ENCODE peak calls at places on chromosome 9, in four cellular contexts. One of them, this sample, is unnamed.

GRCh38 chr9:131103535-131103934 is 7.2 kb downstream of the AIF1L start:
- DNase-seq in transverse colon: no peak
- DNase-seq in foreskin fibroblast: no peak
- DNase-seq in A549: no peak
- DNase-seq in this sample: no peak

GRCh38 chr9:6870650-6871477 is 113.1 kb downstream of the KDM4C start:
- DNase-seq in transverse colon: no peak
- DNase-seq in foreskin fibroblast: no peak
- DNase-seq in A549: no peak
- DNase-seq in this sample: no peak

GRCh38 chr9:35636135-35636876 is 14.4 kb downstream of the SIT1 start:
- DNase-seq in transverse colon: no peak
- DNase-seq in foreskin fibroblast: no peak
- DNase-seq in A549: no peak
- DNase-seq in this sample: no peak

GRCh38 chr9:33228606-33229005 is 11.4 kb upstream of the SPINK4 start:
- DNase-seq in transverse colon: no peak
- DNase-seq in foreskin fibroblast: no peak
- DNase-seq in A549: no peak
- DNase-seq in this sample: no peak

GRCh38 chr9:38254756-38255155 is 137.7 kb upstream of the ALDH1B1 start:
- DNase-seq in transverse colon: no peak
- DNase-seq in foreskin fibroblast: no peak
- DNase-seq in A549: no peak
- DNase-seq in this sample: no peak

GRCh38 chr9:5719546-5719945 is 90.6 kb downstream of the RIC1 start:
- DNase-seq in transverse colon: no peak
- DNase-seq in foreskin fibroblast: peak; percentile 22
- DNase-seq in A549: no peak
- DNase-seq in this sample: no peak

GRCh38 chr9:32502459-32502858 is 23.5 kb downstream of the RIGI start:
- DNase-seq in transverse colon: no peak
- DNase-seq in foreskin fibroblast: peak; percentile 72
- DNase-seq in A549: no peak
- DNase-seq in this sample: no peak

GRCh38 chr9:81633952-81634421 is 55.4 kb downstream of the TLE1 start:
- DNase-seq in transverse colon: peak; percentile 13
- DNase-seq in foreskin fibroblast: no peak
- DNase-seq in A549: no peak
- DNase-seq in this sample: no peak

GRCh38 chr9:126935630-126936029 is 21.0 kb downstream of the RALGPS1 start:
- DNase-seq in transverse colon: no peak
- DNase-seq in foreskin fibroblast: no peak
- DNase-seq in A549: no peak
- DNase-seq in this sample: no peak

GRCh38 chr9:76876098-76876497 is 29.8 kb downstream of the PRUNE2 start:
- DNase-seq in transverse colon: no peak
- DNase-seq in foreskin fibroblast: peak; percentile 71
- DNase-seq in A549: no peak
- DNase-seq in this sample: no peak

GRCh38 chr9:89791754-89792153 is 186.9 kb downstream of the GADD45G start:
- DNase-seq in transverse colon: no peak
- DNase-seq in foreskin fibroblast: no peak
- DNase-seq in A549: no peak
- DNase-seq in this sample: no peak

GRCh38 chr9:138082918-138083636 is 205.5 kb downstream of the CACNA1B start:
- DNase-seq in transverse colon: no peak
- DNase-seq in foreskin fibroblast: no peak
- DNase-seq in A549: no peak
- DNase-seq in this sample: no peak

GRCh38 chr9:95264954-95265615 is 52.4 kb downstream of the FANCC start:
- DNase-seq in transverse colon: no peak
- DNase-seq in foreskin fibroblast: peak; percentile 70
- DNase-seq in A549: no peak
- DNase-seq in this sample: no peak

GRCh38 chr9:95506692-95507455 is 9.9 kb downstream of the PTCH1 start:
- DNase-seq in transverse colon: peak; percentile 62
- DNase-seq in foreskin fibroblast: peak; percentile 77
- DNase-seq in A549: peak; percentile 33
- DNase-seq in this sample: no peak

GRCh38 chr9:136361757-136362449 is 1.6 kb downstream of the DNLZ start:
- DNase-seq in transverse colon: no peak
- DNase-seq in foreskin fibroblast: peak; percentile 78
- DNase-seq in A549: no peak
- DNase-seq in this sample: no peak
- H3K4me3 ChIP-seq in transverse colon: no peak overlapping the region
- H3K4me3 ChIP-seq in foreskin fibroblast: no peak overlapping the region
- H3K4me3 ChIP-seq in A549: no peak overlapping the region
- H3K4me3 ChIP-seq in this sample: no peak overlapping the region

GRCh38 chr9:112726428-112726827 is 8.5 kb upstream of the INIP start:
- DNase-seq in transverse colon: no peak
- DNase-seq in foreskin fibroblast: no peak
- DNase-seq in A549: no peak
- DNase-seq in this sample: no peak
- H3K4me3 ChIP-seq in transverse colon: no peak overlapping the region
- H3K4me3 ChIP-seq in foreskin fibroblast: no peak overlapping the region
- H3K4me3 ChIP-seq in A549: no peak overlapping the region
- H3K4me3 ChIP-seq in this sample: no peak overlapping the region

DNA sequence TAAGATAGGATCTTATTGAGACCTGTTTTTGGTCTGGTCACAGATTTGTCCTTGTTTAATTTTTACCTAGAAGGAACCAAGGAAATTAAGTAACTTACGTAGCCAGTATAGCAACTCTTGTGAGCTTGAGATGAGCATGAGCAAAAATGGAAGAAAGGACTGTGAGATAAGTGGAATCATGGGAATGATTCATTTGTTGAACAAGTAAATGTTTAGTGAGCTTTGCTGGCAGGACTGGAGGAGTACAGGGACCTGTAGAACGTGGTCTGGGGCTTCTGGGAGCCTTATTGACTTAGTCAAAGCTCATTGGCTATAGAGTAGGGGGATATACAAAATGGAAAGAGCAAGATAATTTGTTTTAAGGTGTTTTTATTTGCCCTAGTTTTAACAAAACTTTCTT is 3.0 kb downstream of the RAD23B start:
- DNase-seq in transverse colon: no peak
- DNase-seq in foreskin fibroblast: no peak
- DNase-seq in A549: no peak
- DNase-seq in this sample: no peak
- H3K4me3 ChIP-seq in transverse colon: peak overlapping the region; percentile 95
- H3K4me3 ChIP-seq in foreskin fibroblast: peak overlapping the region; percentile 57
- H3K4me3 ChIP-seq in A549: peak overlapping the region; percentile 69
- H3K4me3 ChIP-seq in this sample: no peak overlapping the region

GRCh38 chr9:110106698-110107097 is 101.3 kb downstream of the C9orf152 start:
- DNase-seq in transverse colon: no peak
- DNase-seq in foreskin fibroblast: no peak
- DNase-seq in A549: no peak
- DNase-seq in this sample: no peak
- H3K4me3 ChIP-seq in transverse colon: no peak overlapping the region
- H3K4me3 ChIP-seq in foreskin fibroblast: no peak overlapping the region
- H3K4me3 ChIP-seq in A549: no peak overlapping the region
- H3K4me3 ChIP-seq in this sample: no peak overlapping the region

GRCh38 chr9:116639251-116639741 is 47.8 kb upstream of the TRIM32 start:
- DNase-seq in transverse colon: no peak
- DNase-seq in foreskin fibroblast: peak; percentile 83
- DNase-seq in A549: no peak
- DNase-seq in this sample: no peak
- H3K4me3 ChIP-seq in transverse colon: no peak overlapping the region
- H3K4me3 ChIP-seq in foreskin fibroblast: no peak overlapping the region
- H3K4me3 ChIP-seq in A549: no peak overlapping the region
- H3K4me3 ChIP-seq in this sample: no peak overlapping the region

GRCh38 chr9:10614201-10614870 is 1.5 kb upstream of the PTPRD start:
- DNase-seq in transverse colon: no peak
- DNase-seq in foreskin fibroblast: no peak
- DNase-seq in A549: no peak
- DNase-seq in this sample: no peak

GRCh38 chr9:10613413-10613812 is 611 bp upstream of the PTPRD start:
- DNase-seq in transverse colon: no peak
- DNase-seq in foreskin fibroblast: no peak
- DNase-seq in A549: no peak
- DNase-seq in this sample: no peak

DNA sequence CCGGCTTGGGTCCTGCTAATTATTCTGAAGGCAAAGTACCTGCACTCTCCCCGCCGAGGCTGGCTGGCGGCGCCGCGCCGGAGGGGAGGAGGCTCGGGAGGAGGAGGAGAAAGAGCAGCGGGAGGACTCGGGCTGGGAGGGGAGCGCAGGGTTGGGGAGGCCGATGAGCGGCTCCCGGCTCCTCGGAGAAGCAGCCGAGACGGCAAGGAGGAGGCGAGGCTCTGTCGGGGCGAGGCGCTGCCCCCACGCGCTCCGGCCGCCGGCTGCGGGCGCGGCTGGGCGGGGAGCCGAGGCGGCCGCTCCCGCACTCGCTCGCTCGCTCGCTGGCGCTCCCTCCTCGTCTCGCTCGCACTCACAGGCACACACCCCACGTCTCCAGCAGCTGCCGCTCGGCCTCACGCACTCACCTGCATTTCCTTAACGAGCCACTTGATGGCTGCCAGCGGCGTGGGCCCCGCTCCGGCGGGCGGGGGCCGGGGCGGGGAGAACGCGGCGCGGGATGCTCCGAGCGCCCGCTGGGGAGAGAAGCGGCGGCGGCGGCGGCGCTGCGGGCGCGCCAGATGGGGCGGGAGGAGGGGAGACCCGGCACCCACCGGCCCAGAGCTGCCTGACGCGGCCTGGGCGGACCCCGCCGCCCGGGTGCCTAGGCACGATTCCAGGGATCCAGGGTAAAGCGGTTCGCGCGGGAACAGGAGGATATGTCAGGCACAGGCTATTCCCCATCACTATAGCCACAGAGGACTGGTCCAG is at the start of gene PTPRD:
- DNase-seq in transverse colon: peak; percentile 12
- DNase-seq in foreskin fibroblast: peak; percentile 19
- DNase-seq in A549: peak; percentile 40
- DNase-seq in this sample: peak; percentile 60
- H3K4me3 ChIP-seq in transverse colon: peak within 1 kb of the TSS; percentile 45
- H3K4me3 ChIP-seq in foreskin fibroblast: peak within 1 kb of the TSS; percentile 27
- H3K4me3 ChIP-seq in A549: peak within 1 kb of the TSS; percentile 43
- H3K4me3 ChIP-seq in this sample: peak within 1 kb of the TSS; percentile 40